ENCODE peak calls at places on chromosomes 16 and 17, in five cellular contexts. X is psoas muscle, A is transverse colon, M is cardiac muscle cell, Y is IMR-90. F is an unnamed sample. For H3K9me3, the result is how much of the 10 kb centered on the place peaks cover.

GRCh38 chr17:4914009-4914408 is 11.1 kb upstream of the CHRNE start:
- DNase-seq in M (no peak), A (no peak), Y (peak), X (no peak), F (no peak)

GRCh38 chr16:89122322-89122831 is 28.7 kb downstream of the ACSF3 start:
- DNase-seq in M (no peak), X (peak), A (peak), Y (no peak), F (no peak)

GRCh38 chr17:8255499-8255898 is 6.4 kb downstream of the PFAS start:
- DNase-seq in X (no peak), Y (no peak), M (no peak), A (no peak), F (no peak)

GRCh38 chr17:70121136-70121535 is 46.1 kb downstream of the KCNJ16 start:
- DNase-seq in X (no peak), A (no peak), Y (no peak), M (no peak), F (no peak)

GRCh38 chr17:59154335-59154720 is 658 bp downstream of the SKA2 start:
- DNase-seq in M (peak), A (peak), Y (peak), X (peak), F (peak)

GRCh38 chr17:4186244-4186920 is 43.4 kb downstream of the CYB5D2 start:
- DNase-seq in A (no peak), M (no peak), Y (no peak), X (no peak), F (no peak)

GRCh38 chr17:19418312-19418992 is 7.4 kb downstream of the RNF112 start:
- DNase-seq in A (no peak), M (no peak), Y (peak), X (no peak), F (no peak)

GRCh38 chr17:29136998-29137730 is 43.0 kb downstream of the MYO18A start:
- DNase-seq in Y (peak), X (no peak), M (no peak), A (no peak), F (no peak)

GRCh38 chr17:66695098-66695497 is 139.8 kb upstream of the CACNG5 start:
- DNase-seq in A (no peak), M (no peak), X (no peak), Y (no peak), F (no peak)

GRCh38 chr16:68028996-68029395 is 5.9 kb downstream of the DUS2 start:
- DNase-seq in Y (no peak), M (no peak), X (no peak), A (no peak), F (no peak)

GRCh38 chr16:25235991-25236390 is 19.2 kb downstream of the AQP8 start:
- DNase-seq in M (no peak), Y (peak), X (no peak), A (no peak), F (no peak)

GRCh38 chr17:47905221-47905733 is 9.2 kb downstream of the SP2 start:
- DNase-seq in A (peak), Y (peak), M (peak), X (peak), F (no peak)

GRCh38 chr17:57379237-57380054 is 123.1 kb downstream of the MSI2 start:
- DNase-seq in A (no peak), M (peak), X (no peak), Y (peak), F (peak)

GRCh38 chr17:82213251-82214011 is 789 bp upstream of the CCDC57 start:
- DNase-seq in M (peak), Y (peak), A (peak), X (no peak), F (peak)

GRCh38 chr17:81401727-81402529 is 6.7 kb downstream of the BAHCC1 start:
- DNase-seq in X (peak), A (peak), Y (no peak), M (peak), F (peak)

GRCh38 chr17:66835476-66835875 is 559 bp downstream of the CACNG5 start:
- DNase-seq in M (no peak), X (no peak), A (no peak), Y (no peak), F (no peak)

GRCh38 chr17:27091043-27091497 is 202.8 kb upstream of the WSB1 start:
- DNase-seq in A (no peak), M (no peak), X (no peak), Y (no peak), F (no peak)

GRCh38 chr16:11534262-11534661 is 52.5 kb downstream of the LITAF start:
- DNase-seq in M (no peak), Y (no peak), A (no peak), X (no peak), F (no peak)

GRCh38 chr17:74749262-74750038 is 1.0 kb downstream of the NHERF1 start:
- DNase-seq in M (peak), Y (no peak), A (peak), X (peak), F (no peak)

GRCh38 chr16:14020141-14020540 is 51.0 kb upstream of the MRTFB start:
- DNase-seq in A (no peak), M (no peak), X (no peak), Y (no peak), F (no peak)

GRCh38 chr16:15830832-15831451 is 25.9 kb downstream of the MYH11 start:
- DNase-seq in Y (no peak), A (no peak), M (no peak), X (no peak), F (no peak)

GRCh38 chr17:47844814-47845453 is 3.9 kb upstream of the SCRN2 start:
- DNase-seq in X (no peak), Y (peak), A (no peak), M (no peak), F (no peak)

GRCh38 chr16:85148959-85149358 is 36.7 kb upstream of the CIBAR2 start:
- DNase-seq in Y (no peak), A (no peak), M (no peak), X (no peak), F (peak)

GRCh38 chr16:67260426-67261063 is 11.8 kb downstream of the SLC9A5 start:
- DNase-seq in Y (peak), A (no peak), M (peak), X (peak), F (peak)

GRCh38 chr16:50945136-50945535 is 203.2 kb downstream of the CYLD start:
- DNase-seq in A (no peak), X (no peak), M (peak), Y (no peak), F (no peak)

GRCh38 chr16:62041401-62041800 is 5.2 kb upstream of the CDH8 start:
- DNase-seq in A (no peak), X (no peak), Y (no peak), M (peak), F (no peak)

GRCh38 chr16:30186444-30186781 is 3.0 kb downstream of the CORO1A start:
- DNase-seq in Y (no peak), A (no peak), M (no peak), X (no peak), F (no peak)

GRCh38 chr16:30096105-30096861 is at the start of gene YPEL3:
- DNase-seq in X (peak), Y (peak), A (peak), M (peak), F (peak)

GRCh38 chr16:84677849-84678248 is 22.0 kb upstream of the USP10 start:
- DNase-seq in M (no peak), A (no peak), Y (no peak), X (no peak), F (no peak)

GRCh38 chr17:71302721-71303549 is 817.9 kb upstream of the SOX9 start:
- DNase-seq in M (no peak), X (no peak), Y (no peak), A (no peak), F (no peak)

GRCh38 chr16:66289051-66289680 is 77.3 kb upstream of the CDH5 start:
- DNase-seq in M (no peak), X (no peak), Y (no peak), A (no peak), F (no peak)

GRCh38 chr17:40810505-40810904 is 10.7 kb upstream of the KRT28 start:
- DNase-seq in A (no peak), M (no peak), X (no peak), Y (peak), F (no peak)

GRCh38 chr16:27759301-27759871 is 209.4 kb downstream of the KATNIP start:
- DNase-seq in X (no peak), Y (peak), M (no peak), A (no peak), F (no peak)

GRCh38 chr17:75011788-75012319 is 616 bp upstream of the MRPL58 start:
- DNase-seq in X (peak), Y (peak), M (no peak), A (peak), F (peak)

GRCh38 chr16:87489434-87490045 is 3.3 kb downstream of the ZCCHC14 start:
- DNase-seq in M (no peak), A (no peak), Y (no peak), X (no peak), F (no peak)
- H3K4me3 ChIP-seq in M (no peak), A (peak), Y (peak), X (peak), F (peak)

GRCh38 chr16:1488619-1489018 is at the start of gene PTX4:
- DNase-seq in A (no peak), X (no peak), Y (no peak), M (no peak), F (no peak)

GRCh38 chr16:1485847-1486496 is 2.8 kb downstream of the PTX4 start:
- DNase-seq in X (no peak), A (no peak), M (no peak), Y (no peak), F (no peak)

GRCh38 chr16:1488054-1488601 is 616 bp downstream of the PTX4 start:
- DNase-seq in Y (no peak), A (no peak), X (no peak), M (no peak), F (no peak)

GRCh38 chr16:1486551-1487390 is 2.0 kb downstream of the PTX4 start:
- DNase-seq in A (no peak), M (no peak), X (no peak), Y (no peak), F (no peak)

GRCh38 chr16:1487395-1488053 is 1.2 kb downstream of the PTX4 start:
- DNase-seq in M (no peak), Y (no peak), A (no peak), X (no peak), F (no peak)
- H3K9me3 ChIP-seq in M (under half), Y (under half), A (under half), X (under half), F (under half)

GRCh38 chr17:1627987-1628855 is at the start of gene SLC43A2:
- DNase-seq in Y (peak), X (peak), M (peak), A (peak), F (peak)

GRCh38 chr17:1629647-1630310 is 1.1 kb upstream of the SLC43A2 start:
- DNase-seq in M (peak), Y (peak), A (peak), X (peak), F (peak)

GRCh38 chr17:1630662-1631061 is 2.0 kb upstream of the SLC43A2 start:
- DNase-seq in X (no peak), Y (no peak), A (no peak), M (no peak), F (no peak)

GRCh38 chr17:1627219-1627986 is 1.2 kb downstream of the SLC43A2 start:
- DNase-seq in Y (no peak), M (no peak), X (peak), A (peak), F (peak)

DNA sequence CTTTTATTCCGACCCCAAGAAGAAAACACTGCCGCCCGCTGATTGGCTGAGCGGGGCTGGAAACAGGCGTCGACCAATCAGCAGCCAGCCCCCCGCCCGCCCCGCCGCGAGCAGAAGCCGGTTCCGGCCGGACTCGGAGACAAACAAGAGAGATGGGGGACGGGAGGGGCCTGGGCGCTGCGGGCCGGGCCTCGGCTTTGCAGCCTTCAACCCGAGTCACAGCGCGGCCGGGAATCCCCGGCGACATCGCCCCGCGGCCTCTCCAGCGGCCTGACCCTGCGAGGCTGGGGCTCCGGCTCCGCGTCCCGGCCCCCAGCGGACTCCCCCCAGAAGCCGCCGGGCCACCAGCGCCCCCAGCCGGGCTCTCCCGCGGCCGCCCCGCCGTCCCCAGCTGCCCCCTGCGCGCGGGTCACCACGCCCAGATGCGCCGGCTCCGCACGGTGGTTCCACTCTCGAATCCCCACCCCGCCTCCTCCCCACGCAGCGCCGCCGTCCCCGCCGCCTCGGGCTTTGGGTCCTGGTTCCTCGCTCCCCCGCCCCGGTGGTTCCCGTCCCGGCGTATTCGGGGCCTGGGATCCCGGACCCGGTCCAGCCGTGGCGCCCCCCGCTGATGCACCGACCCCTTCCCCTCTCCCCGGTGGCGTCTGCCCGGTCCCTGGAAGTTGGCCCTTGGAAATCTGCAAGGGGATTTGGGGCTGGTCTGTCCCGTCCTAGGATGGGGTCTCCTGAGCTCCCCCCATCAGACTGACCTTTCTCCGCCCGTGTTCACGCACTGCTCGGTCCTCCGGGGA is 417 bp upstream of the SLC43A2 start:
- DNase-seq in Y (peak), M (peak), A (peak), X (peak), F (peak)
- TF ChIP-seq CTCF in Y (peak), M (no peak), A (no peak), X (peak), F (no peak)

DNA sequence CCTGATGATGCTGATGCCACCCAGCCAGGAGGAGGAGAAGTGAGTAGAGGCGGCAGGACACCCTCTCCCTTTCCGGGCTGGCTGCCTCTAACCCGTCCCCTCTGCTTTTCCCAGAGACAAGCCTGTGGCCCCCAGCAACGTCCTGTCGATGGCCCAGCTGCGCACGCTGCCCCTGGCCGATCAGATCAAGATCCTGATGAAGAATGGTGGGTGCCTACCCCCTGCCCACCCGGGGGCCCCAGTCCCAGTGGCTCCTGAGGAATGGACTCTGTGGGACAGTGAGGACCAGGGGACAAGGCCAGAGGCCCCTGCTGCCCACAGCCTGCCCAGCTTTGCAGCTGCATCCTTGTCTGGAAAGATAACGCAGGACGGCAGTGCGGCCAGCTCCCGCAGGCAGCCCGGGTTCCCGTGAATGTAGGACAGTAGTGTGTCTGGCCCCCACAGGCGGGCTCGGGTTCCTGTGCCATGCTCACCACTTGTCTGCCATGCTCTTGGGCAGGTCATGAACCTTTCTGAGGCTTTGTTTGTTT is 19.9 kb downstream of the POLR3E start:
- DNase-seq in X (no peak), Y (no peak), M (no peak), A (no peak), F (no peak)
- H3K4me3 ChIP-seq in X (no peak), Y (no peak), M (no peak), A (no peak), F (no peak)